ENCODE peak calls at places on chromosome 5, in six cellular contexts. B is CD8-positive, alpha-beta T cell; O is spleen; R is epithelial cell of esophagus; S is GM06990; Z is fibroblast of the aortic adventitia. X is an unnamed sample.

GRCh38 chr5:66892715-66893114 is 296.5 kb downstream of the MAST4 start:
- DNase-seq in S (no peak), Z (no peak), B (no peak), O (no peak), R (peak), X (no peak)

GRCh38 chr5:155729684-155730059 is 597.3 kb upstream of the SGCD start:
- DNase-seq in R (no peak), O (peak), B (no peak), Z (no peak), S (no peak), X (no peak)

GRCh38 chr5:14954620-14955343 is 83.2 kb upstream of the ANKH start:
- DNase-seq in R (no peak), S (no peak), B (no peak), Z (peak), O (no peak), X (no peak)

GRCh38 chr5:153753645-153754432 is 263.4 kb downstream of the GRIA1 start:
- DNase-seq in S (no peak), B (no peak), Z (no peak), O (no peak), R (peak), X (no peak)

GRCh38 chr5:169249001-169249400 is 51.9 kb downstream of the SLIT3 start:
- DNase-seq in S (no peak), R (no peak), B (no peak), O (no peak), Z (peak), X (no peak)

GRCh38 chr5:135645336-135645735 is 66.5 kb upstream of the CXCL14 start:
- DNase-seq in O (no peak), R (peak), Z (no peak), S (no peak), B (no peak), X (no peak)

GRCh38 chr5:83925952-83926351 is 205.3 kb upstream of the HAPLN1 start:
- DNase-seq in S (no peak), O (no peak), R (no peak), B (no peak), Z (no peak), X (no peak)

GRCh38 chr5:76406567-76407155 is 3.6 kb downstream of the IQGAP2 start:
- DNase-seq in R (no peak), S (no peak), Z (no peak), B (no peak), O (no peak), X (no peak)

GRCh38 chr5:115297043-115297442 is 589 bp upstream of the CCDC112 start:
- DNase-seq in R (peak), Z (peak), O (no peak), B (no peak), S (no peak), X (no peak)

GRCh38 chr5:151222054-151222768 is 1.7 kb downstream of the CCDC69 start:
- DNase-seq in Z (no peak), O (no peak), B (no peak), R (no peak), S (no peak), X (no peak)

GRCh38 chr5:130112246-130112645 is 208.0 kb downstream of the CHSY3 start:
- DNase-seq in R (no peak), B (no peak), Z (no peak), O (no peak), S (no peak), X (no peak)

GRCh38 chr5:26329562-26330189 is 708.7 kb downstream of the CDH9 start:
- DNase-seq in S (no peak), B (no peak), O (no peak), R (peak), Z (no peak), X (no peak)

GRCh38 chr5:69312459-69313160 is 20.0 kb downstream of the CCDC125 start:
- DNase-seq in B (no peak), R (no peak), Z (no peak), S (no peak), O (no peak), X (no peak)

GRCh38 chr5:53037141-53037859 is 48.1 kb downstream of the ITGA2 start:
- DNase-seq in B (no peak), O (no peak), R (peak), S (no peak), Z (peak), X (no peak)

GRCh38 chr5:119878712-119879111 is 249.4 kb downstream of the FAM170A start:
- DNase-seq in Z (no peak), B (no peak), R (peak), O (no peak), S (no peak), X (no peak)

GRCh38 chr5:151917931-151918330 is 6.7 kb downstream of the GLRA1 start:
- DNase-seq in Z (no peak), R (no peak), O (no peak), S (no peak), B (no peak), X (no peak)

GRCh38 chr5:39919876-39920275 is 495.1 kb upstream of the DAB2 start:
- DNase-seq in B (no peak), R (no peak), S (no peak), Z (peak), O (no peak), X (no peak)

GRCh38 chr5:107284822-107285510 is 385.8 kb downstream of the EFNA5 start:
- DNase-seq in B (no peak), O (no peak), R (peak), S (no peak), Z (no peak), X (no peak)

GRCh38 chr5:6046296-6046695 is 332.1 kb downstream of the MED10 start:
- DNase-seq in R (no peak), B (no peak), O (peak), S (no peak), Z (no peak), X (no peak)

GRCh38 chr5:137340899-137341298 is 158.2 kb downstream of the SPOCK1 start:
- DNase-seq in R (no peak), S (no peak), B (no peak), Z (no peak), O (no peak), X (no peak)

GRCh38 chr5:178422400-178422775 is 167.8 kb downstream of the COL23A1 start:
- DNase-seq in Z (no peak), R (no peak), B (no peak), S (no peak), O (no peak), X (no peak)

GRCh38 chr5:13553896-13554295 is 390.6 kb downstream of the DNAH5 start:
- DNase-seq in S (no peak), R (peak), Z (peak), B (no peak), O (no peak), X (no peak)

GRCh38 chr5:137632716-137633115 is 103.2 kb downstream of the KLHL3 start:
- DNase-seq in O (no peak), B (no peak), R (no peak), S (no peak), Z (no peak), X (no peak)

GRCh38 chr5:144947019-144947418 is 776.3 kb downstream of the KCTD16 start:
- DNase-seq in S (no peak), O (no peak), B (no peak), Z (no peak), R (no peak), X (no peak)

GRCh38 chr5:133347039-133347438 is 265.3 kb downstream of the FSTL4 start:
- DNase-seq in Z (no peak), R (no peak), S (no peak), B (no peak), O (no peak), X (no peak)
- TF ChIP-seq CTCF in Z (no peak), R (peak), S (peak), B (no peak), O (no peak), X (no peak)

DNA sequence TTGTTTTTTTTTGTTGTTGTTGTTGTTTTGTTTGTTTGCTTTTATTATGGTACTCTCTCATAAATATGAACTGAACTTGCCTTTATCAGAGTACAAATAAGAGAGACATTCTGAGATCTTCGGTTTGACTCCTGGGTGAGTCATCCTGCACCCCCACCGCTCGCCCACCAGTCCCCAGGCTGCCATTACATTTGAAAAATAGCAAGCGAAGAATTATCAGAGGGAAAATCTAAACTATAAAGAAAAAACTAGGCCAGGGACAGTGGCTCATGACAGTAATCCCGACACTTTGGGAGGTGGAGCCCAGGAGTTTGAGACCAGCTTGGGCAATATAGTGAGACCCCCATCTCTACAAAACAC is 122.1 kb upstream of the MAP3K1 start:
- DNase-seq in Z (no peak), R (no peak), S (no peak), B (no peak), O (no peak), X (no peak)
- TF ChIP-seq CTCF in Z (no peak), R (no peak), S (no peak), B (no peak), O (no peak), X (no peak)

GRCh38 chr5:94181940-94182339 is 436.5 kb downstream of the KIAA0825 start:
- DNase-seq in S (no peak), O (no peak), Z (no peak), B (no peak), R (peak), X (no peak)
- TF ChIP-seq CTCF in S (peak), O (no peak), Z (no peak), B (no peak), R (peak), X (no peak)

GRCh38 chr5:35345222-35345621 is 114.9 kb upstream of the PRLR start:
- DNase-seq in O (no peak), S (no peak), R (no peak), Z (no peak), B (no peak), X (no peak)
- TF ChIP-seq CTCF in O (no peak), S (peak), R (no peak), Z (no peak), B (no peak), X (no peak)

GRCh38 chr5:142769793-142770649 is at the start of gene ARHGAP26:
- DNase-seq in B (peak), R (peak), O (peak), S (peak), Z (peak), X (peak)
- TF ChIP-seq CTCF in B (no peak), R (no peak), O (peak), S (peak), Z (peak), X (no peak)

DNA sequence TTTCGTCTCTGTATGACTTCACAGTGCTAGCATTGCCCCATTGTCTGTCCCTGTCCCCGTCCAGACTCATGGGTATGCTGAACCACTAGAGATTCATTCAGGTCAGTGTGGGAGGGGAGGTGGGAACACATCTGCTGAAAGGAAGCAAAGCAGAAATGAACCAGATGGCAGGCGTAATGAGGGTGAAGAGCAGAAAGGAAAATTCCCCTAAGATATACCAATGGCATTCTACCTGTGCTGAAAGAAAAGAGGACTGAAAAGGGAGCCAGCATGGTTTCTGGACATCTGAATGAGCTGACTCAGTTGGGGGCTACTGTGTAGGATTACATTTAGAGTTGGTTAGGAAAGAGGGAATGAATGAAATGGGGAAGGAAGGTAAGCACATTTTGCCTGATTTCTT is 678.7 kb downstream of the MAT2B start:
- DNase-seq in R (no peak), B (no peak), Z (no peak), S (no peak), O (no peak), X (no peak)
- TF ChIP-seq CTCF in R (no peak), B (no peak), Z (no peak), S (no peak), O (no peak), X (no peak)

GRCh38 chr5:111169269-111169668 is 54.9 kb upstream of the CAMK4 start:
- DNase-seq in O (no peak), Z (no peak), B (no peak), S (no peak), R (no peak), X (no peak)
- TF ChIP-seq CTCF in O (no peak), Z (no peak), B (no peak), S (no peak), R (no peak), X (no peak)

DNA sequence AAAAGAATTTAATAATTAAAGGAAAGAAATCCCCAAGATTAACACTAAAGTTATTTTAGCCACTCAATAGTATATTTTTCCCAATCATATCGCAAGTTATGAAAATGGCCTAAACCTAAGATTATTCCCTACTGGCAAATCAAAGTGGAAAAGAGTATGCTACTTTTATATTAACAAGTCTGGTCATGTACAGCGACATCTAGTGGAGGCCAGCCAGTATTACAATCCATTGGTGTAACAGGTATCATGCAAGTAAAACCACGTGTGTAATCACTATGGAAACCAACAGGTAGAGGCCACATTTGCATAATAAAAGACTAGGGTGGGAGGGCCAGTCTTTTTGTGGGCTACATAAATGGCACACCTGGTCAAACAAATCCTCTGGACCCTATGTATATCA is 976.4 kb upstream of the CDH9 start:
- DNase-seq in Z (peak), R (peak), O (no peak), B (no peak), S (no peak), X (no peak)
- TF ChIP-seq CTCF in Z (peak), R (peak), O (no peak), B (no peak), S (peak), X (no peak)

GRCh38 chr5:132271251-132272246 is 14.1 kb downstream of the PDLIM4 start:
- DNase-seq in S (no peak), Z (no peak), B (no peak), O (peak), R (no peak), X (peak)

GRCh38 chr5:132272341-132273210 is 15.1 kb downstream of the PDLIM4 start:
- DNase-seq in S (no peak), B (peak), R (peak), Z (peak), O (peak), X (peak)

GRCh38 chr5:132275367-132276220 is 18.1 kb downstream of the PDLIM4 start:
- DNase-seq in S (no peak), R (no peak), B (no peak), Z (no peak), O (peak), X (no peak)

GRCh38 chr5:132273631-132274030 is 16.1 kb downstream of the PDLIM4 start:
- DNase-seq in O (no peak), B (no peak), S (no peak), R (no peak), Z (no peak), X (no peak)

GRCh38 chr5:132274050-132274869 is 16.8 kb downstream of the PDLIM4 start:
- DNase-seq in S (no peak), Z (no peak), R (peak), O (peak), B (no peak), X (no peak)
- TF ChIP-seq CTCF in S (no peak), Z (no peak), R (no peak), O (no peak), B (no peak), X (no peak)